ENCODE peak calls at places on chromosomes 7 and 10, in nine cellular contexts. A is fibroblast of the aortic adventitia; C is central memory CD4-positive, alpha-beta T cell; O is Peyer's patch; P is activated CD8-positive, alpha-beta memory T cell treated with anti-CD3 and anti-CD28 coated beads, Interleukin-2, amount 50 U/mL, for 48 hours; N is transverse colon; H is hypothalamus; U is Ammon's horn; W is effector memory CD8-positive, alpha-beta T cell. V is an unnamed sample.

GRCh38 chr7:14894826-14895225 is 7.7 kb downstream of the DGKB start:
- DNase-seq in A (no peak), C (no peak), O (no peak), P (no peak), N (no peak), H (no peak), U (no peak), W (no peak), V (no peak)

GRCh38 chr7:83413831-83414230 is 235.1 kb downstream of the SEMA3E start:
- DNase-seq in A (peak; percentile 33), C (no peak), O (no peak), P (no peak), N (no peak), H (no peak), U (peak; percentile 13), W (no peak), V (peak; percentile 73)

GRCh38 chr7:101405474-101406067 is 42.9 kb downstream of the COL26A1 start:
- DNase-seq in A (no peak), C (no peak), O (no peak), P (no peak), N (no peak), H (no peak), U (no peak), W (no peak), V (no peak)

GRCh38 chr7:4245866-4246470 is 436.1 kb upstream of the FOXK1 start:
- DNase-seq in A (no peak), C (no peak), O (no peak), P (no peak), N (no peak), H (no peak), U (no peak), W (no peak), V (no peak)

GRCh38 chr10:132528064-132528800 is 9.4 kb upstream of the INPP5A start:
- DNase-seq in A (peak; percentile 46), C (no peak), O (peak; percentile 44), P (no peak), N (peak; percentile 4), H (no peak), U (no peak), W (no peak), V (no peak)

GRCh38 chr10:103120977-103121735 is 71.9 kb downstream of the NT5C2 start:
- DNase-seq in A (peak; percentile 65), C (no peak), O (no peak), P (no peak), N (no peak), H (no peak), U (no peak), W (no peak), V (no peak)

GRCh38 chr7:112892263-112892662 is 102.1 kb upstream of the TMEM168 start:
- DNase-seq in A (peak; percentile 70), C (no peak), O (no peak), P (no peak), N (no peak), H (no peak), U (no peak), W (no peak), V (no peak)

GRCh38 chr10:125008689-125009579 is 67.0 kb downstream of the ZRANB1 start:
- DNase-seq in A (no peak), C (no peak), O (no peak), P (no peak), N (peak; percentile 81), H (no peak), U (no peak), W (no peak), V (no peak)

GRCh38 chr7:5210751-5211338 is 20.8 kb downstream of the WIPI2 start:
- DNase-seq in A (no peak), C (no peak), O (peak; percentile 24), P (no peak), N (no peak), H (no peak), U (no peak), W (no peak), V (no peak)

GRCh38 chr7:6623589-6624245 is 8.3 kb downstream of the ZNF853 start:
- DNase-seq in A (no peak), C (no peak), O (no peak), P (peak; percentile 64), N (no peak), H (no peak), U (no peak), W (no peak), V (no peak)

GRCh38 chr10:38094923-38095574 is 912 bp downstream of the ZNF37A start:
- DNase-seq in A (peak; percentile 30), C (no peak), O (no peak), P (peak; percentile 53), N (no peak), H (no peak), U (no peak), W (no peak), V (no peak)

GRCh38 chr10:71437537-71438058 is 40.9 kb downstream of the CDH23 start:
- DNase-seq in A (peak; percentile 12), C (no peak), O (no peak), P (no peak), N (no peak), H (no peak), U (no peak), W (no peak), V (no peak)

GRCh38 chr7:25238056-25238745 is 9.9 kb upstream of the NPVF start:
- DNase-seq in A (no peak), C (no peak), O (no peak), P (no peak), N (no peak), H (no peak), U (no peak), W (no peak), V (no peak)

GRCh38 chr7:31027161-31027965 is 24.7 kb upstream of the ADCYAP1R1 start:
- DNase-seq in A (peak; percentile 7), C (no peak), O (no peak), P (no peak), N (peak; percentile 16), H (no peak), U (peak; percentile 75), W (no peak), V (no peak)

GRCh38 chr10:114856544-114857287 is 35.1 kb downstream of the FHIP2A start:
- DNase-seq in A (peak; percentile 92), C (peak; percentile 15), O (no peak), P (no peak), N (no peak), H (no peak), U (no peak), W (no peak), V (no peak)

GRCh38 chr7:41792099-41792498 is 89.2 kb upstream of the INHBA start:
- DNase-seq in A (peak; percentile 58), C (no peak), O (no peak), P (no peak), N (no peak), H (no peak), U (no peak), W (no peak), V (no peak)

GRCh38 chr7:132970257-132970656 is 111.6 kb downstream of the CHCHD3 start:
- DNase-seq in A (no peak), C (no peak), O (no peak), P (no peak), N (no peak), H (no peak), U (no peak), W (no peak), V (no peak)

GRCh38 chr10:74677951-74678350 is 148.4 kb upstream of the KAT6B start:
- DNase-seq in A (no peak), C (no peak), O (no peak), P (no peak), N (no peak), H (no peak), U (no peak), W (no peak), V (no peak)

GRCh38 chr10:28913850-28914249 is 236.5 kb downstream of the BAMBI start:
- DNase-seq in A (no peak), C (no peak), O (no peak), P (no peak), N (no peak), H (no peak), U (no peak), W (no peak), V (no peak)

GRCh38 chr7:91375378-91375777 is 111.1 kb downstream of the FZD1 start:
- DNase-seq in A (no peak), C (no peak), O (no peak), P (no peak), N (no peak), H (no peak), U (no peak), W (no peak), V (no peak)

GRCh38 chr7:93890464-93891068 is at the start of gene TFPI2:
- DNase-seq in A (peak; percentile 70), C (no peak), O (no peak), P (peak; percentile 60), N (peak; percentile 14), H (no peak), U (no peak), W (no peak), V (peak; percentile 77)

GRCh38 chr7:144824360-144824759 is 11.5 kb downstream of the TPK1 start:
- DNase-seq in A (peak; percentile 87), C (no peak), O (no peak), P (no peak), N (no peak), H (no peak), U (no peak), W (no peak), V (peak; percentile 18)

GRCh38 chr10:53463539-53463938 is 691.0 kb upstream of the MBL2 start:
- DNase-seq in A (no peak), C (no peak), O (no peak), P (no peak), N (no peak), H (no peak), U (no peak), W (no peak), V (no peak)

GRCh38 chr10:48590945-48591344 is 13.9 kb downstream of the ARHGAP22 start:
- DNase-seq in A (no peak), C (no peak), O (no peak), P (no peak), N (no peak), H (no peak), U (no peak), W (no peak), V (no peak)

GRCh38 chr10:5283305-5284158 is 81.2 kb upstream of the UCN3 start:
- DNase-seq in A (peak; percentile 75), C (peak; percentile 42), O (peak; percentile 75), P (peak; percentile 65), N (peak; percentile 76), H (no peak), U (peak; percentile 52), W (peak; percentile 16), V (peak; percentile 85)

GRCh38 chr10:132748545-132749427 is 37.2 kb downstream of the NKX6-2 start:
- DNase-seq in A (no peak), C (no peak), O (no peak), P (no peak), N (no peak), H (no peak), U (no peak), W (no peak), V (no peak)

GRCh38 chr7:128827248-128827958 is 2.8 kb upstream of the FLNC start:
- DNase-seq in A (peak; percentile 89), C (no peak), O (no peak), P (no peak), N (no peak), H (no peak), U (no peak), W (no peak), V (peak; percentile 13)

GRCh38 chr10:110576220-110576619 is 8.7 kb downstream of the SMC3 start:
- DNase-seq in A (peak; percentile 87), C (no peak), O (no peak), P (no peak), N (no peak), H (no peak), U (no peak), W (no peak), V (no peak)

GRCh38 chr7:157437519-157438061 is 100.8 kb downstream of the DNAJB6 start:
- DNase-seq in A (no peak), C (no peak), O (peak; percentile 30), P (no peak), N (no peak), H (no peak), U (no peak), W (no peak), V (no peak)

V was measured in NCI-H460.